ENCODE peak calls at places on chromosomes 13 and 19, in seven cellular contexts. K is heart left ventricle, F is PC-3, H is AG04450, Y is breast epithelium, I is cardiac muscle cell, J is mucosa of descending colon. N is an unnamed sample.

GRCh38 chr19:36141039-36141914 is 1.4 kb downstream of the CAPNS1 start:
- DNase-seq in H (peak; percentile 32), Y (peak; percentile 89), K (peak; percentile 90), J (peak; percentile 96), F (peak; percentile 88), I (peak; percentile 91), N (peak; percentile 95)

GRCh38 chr13:79501538-79502232 is 20.7 kb downstream of the NDFIP2 start:
- DNase-seq in F (peak; percentile 14), Y (no peak), H (no peak), J (no peak), I (no peak), K (no peak), N (no peak)

GRCh38 chr13:24033527-24034302 is 126.8 kb upstream of the SPATA13 start:
- DNase-seq in J (no peak), I (no peak), F (no peak), H (peak; percentile 88), Y (no peak), K (no peak), N (no peak)

GRCh38 chr19:47113446-47114348 is at the start of gene ZC3H4:
- DNase-seq in K (peak; percentile 94), I (peak; percentile 92), J (peak; percentile 96), H (peak; percentile 84), F (peak; percentile 83), Y (peak; percentile 98), N (peak; percentile 97)

GRCh38 chr13:46307554-46307953 is 79.5 kb downstream of the RUBCNL start:
- DNase-seq in I (no peak), J (no peak), F (no peak), K (no peak), H (no peak), Y (no peak), N (no peak)

GRCh38 chr19:41880329-41880708 is 2.7 kb upstream of the ARHGEF1 start:
- DNase-seq in K (no peak), Y (no peak), F (no peak), I (no peak), H (no peak), J (no peak), N (no peak)

GRCh38 chr19:571127-571974 is 1.0 kb upstream of the BSG start:
- DNase-seq in F (peak; percentile 68), I (peak; percentile 38), Y (peak; percentile 76), J (peak; percentile 76), K (peak; percentile 32), H (no peak), N (peak; percentile 76)

GRCh38 chr13:49938274-49938673 is 2.1 kb upstream of the SPRYD7 start:
- DNase-seq in Y (no peak), K (no peak), J (no peak), I (no peak), F (no peak), H (no peak), N (peak; percentile 49)

GRCh38 chr13:77701305-77701704 is 3.8 kb downstream of the SLAIN1 start:
- DNase-seq in K (no peak), F (peak; percentile 25), H (no peak), I (no peak), J (no peak), Y (no peak), N (no peak)

GRCh38 chr19:3370214-3370720 is 3.9 kb downstream of the NFIC start:
- DNase-seq in Y (no peak), F (no peak), K (no peak), I (no peak), J (no peak), H (no peak), N (no peak)

GRCh38 chr19:1276620-1277007 is 1.3 kb downstream of the FAM174C start:
- DNase-seq in Y (no peak), I (no peak), H (no peak), J (peak; percentile 75), F (no peak), K (no peak), N (peak; percentile 69)

GRCh38 chr19:2949939-2950285 is 5.1 kb upstream of the ZNF77 start:
- DNase-seq in F (peak; percentile 4), I (peak; percentile 79), H (no peak), Y (no peak), K (peak; percentile 72), J (no peak), N (no peak)

GRCh38 chr19:40217027-40217810 is 965 bp downstream of the TTC9B start:
- DNase-seq in Y (no peak), F (peak; percentile 68), I (peak; percentile 15), J (peak; percentile 83), K (no peak), H (no peak), N (peak; percentile 74)

GRCh38 chr13:97238432-97238831 is 16.3 kb downstream of the MBNL2 start:
- DNase-seq in F (no peak), J (no peak), H (no peak), Y (no peak), K (no peak), I (no peak), N (no peak)

GRCh38 chr19:48342841-48343540 is 17.6 kb downstream of the EMP3 start:
- DNase-seq in J (no peak), K (no peak), H (no peak), F (peak; percentile 45), Y (no peak), I (no peak), N (no peak)

GRCh38 chr13:20495087-20496023 is 30.3 kb downstream of the CRYL1 start:
- DNase-seq in K (peak; percentile 52), H (peak; percentile 39), J (no peak), Y (no peak), F (peak; percentile 90), I (peak; percentile 72), N (peak; percentile 74)

GRCh38 chr13:77034883-77035282 is 7.9 kb upstream of the FBXL3 start:
- DNase-seq in I (no peak), K (no peak), H (no peak), J (no peak), Y (no peak), F (peak; percentile 77), N (no peak)

GRCh38 chr19:29516358-29516725 is 9.5 kb upstream of the VSTM2B start:
- DNase-seq in Y (no peak), J (no peak), K (no peak), F (no peak), H (no peak), I (no peak), N (no peak)

GRCh38 chr13:64534302-64534701 is 2695.8 kb downstream of the PCDH9 start:
- DNase-seq in J (no peak), K (no peak), Y (no peak), I (no peak), H (no peak), F (no peak), N (no peak)

GRCh38 chr19:50266896-50267295 is 62.3 kb downstream of the KCNC3 start:
- DNase-seq in Y (no peak), K (no peak), H (no peak), I (no peak), J (peak; percentile 71), F (peak; percentile 39), N (peak; percentile 73)

GRCh38 chr13:93235258-93236015 is 8.8 kb downstream of the GPC6 start:
- DNase-seq in H (no peak), I (no peak), K (no peak), F (no peak), J (no peak), Y (no peak), N (no peak)

GRCh38 chr13:32852568-32852967 is 163.7 kb upstream of the KL start:
- DNase-seq in H (no peak), J (no peak), K (no peak), I (no peak), Y (no peak), F (peak; percentile 33), N (no peak)

GRCh38 chr19:15525291-15525690 is 17.0 kb downstream of the CYP4F22 start:
- DNase-seq in K (no peak), F (no peak), H (no peak), I (no peak), J (no peak), Y (no peak), N (no peak)
- H3K9me3 ChIP-seq in K (no peaks in the 10 kb centered on the region), F (no peaks in the 10 kb centered on the region), H (no peaks in the 10 kb centered on the region), I (no peaks in the 10 kb centered on the region), J (peaks cover 2% of the 10 kb centered on the region), Y (no peaks in the 10 kb centered on the region), N (no peaks in the 10 kb centered on the region)

GRCh38 chr13:91572439-91572838 is 174.0 kb downstream of the GPC5 start:
- DNase-seq in K (no peak), Y (no peak), J (no peak), H (no peak), I (no peak), F (no peak), N (no peak)

GRCh38 chr13:91572944-91573535 is 174.6 kb downstream of the GPC5 start:
- DNase-seq in I (no peak), H (no peak), Y (no peak), F (peak; percentile 8), K (no peak), J (no peak), N (no peak)

GRCh38 chr13:91574756-91575155 is 176.3 kb downstream of the GPC5 start:
- DNase-seq in I (no peak), F (no peak), Y (no peak), K (no peak), H (no peak), J (no peak), N (no peak)

GRCh38 chr13:91579320-91579719 is 180.9 kb downstream of the GPC5 start:
- DNase-seq in H (no peak), J (no peak), Y (no peak), I (no peak), F (no peak), K (no peak), N (no peak)

GRCh38 chr13:91576590-91576989 is 178.2 kb downstream of the GPC5 start:
- DNase-seq in J (peak; percentile 29), F (no peak), H (no peak), Y (no peak), I (peak; percentile 10), K (no peak), N (peak; percentile 19)
- TF ChIP-seq CTCF in J (no peak), F (peak; percentile 22), H (no peak), Y (no peak), I (no peak), K (no peak), N (peak; percentile 19)

GRCh38 chr19:54390942-54391577 is 24.2 kb upstream of the TTYH1 start:
- DNase-seq in F (peak; percentile 69), J (no peak), I (peak; percentile 86), Y (no peak), K (peak; percentile 30), H (peak; percentile 16), N (peak; percentile 51)

GRCh38 chr19:54389556-54389955 is 24.8 kb upstream of the LAIR1 start:
- DNase-seq in I (no peak), Y (no peak), F (no peak), J (no peak), H (no peak), K (no peak), N (no peak)

GRCh38 chr19:54388803-54389144 is 24.0 kb upstream of the LAIR1 start:
- DNase-seq in F (no peak), K (no peak), J (no peak), I (no peak), H (no peak), Y (no peak), N (no peak)

GRCh38 chr19:54391589-54392061 is 23.6 kb upstream of the TTYH1 start:
- DNase-seq in Y (no peak), F (peak; percentile 58), K (no peak), H (no peak), J (no peak), I (no peak), N (no peak)

GRCh38 chr19:54388001-54388802 is 23.5 kb upstream of the LAIR1 start:
- DNase-seq in H (no peak), I (no peak), F (no peak), Y (no peak), J (peak; percentile 43), K (peak; percentile 23), N (peak; percentile 22)
- H3K9me3 ChIP-seq in H (peaks cover under 1% of the 10 kb centered on the region), I (no peaks in the 10 kb centered on the region), F (no peaks in the 10 kb centered on the region), Y (no peaks in the 10 kb centered on the region), J (no peaks in the 10 kb centered on the region), K (no peaks in the 10 kb centered on the region), N (no peaks in the 10 kb centered on the region)

GRCh38 chr19:55809381-55810058 is 22.3 kb downstream of the NLRP11 start:
- DNase-seq in I (no peak), H (no peak), Y (no peak), J (peak; percentile 62), K (no peak), F (peak; percentile 80), N (peak; percentile 63)
- TF ChIP-seq CTCF in I (peak; percentile 11), H (no peak), Y (no peak), J (peak; percentile 27), K (peak; percentile 9), F (peak; percentile 85), N (peak; percentile 43)